ENCODE peak calls at places on chromosomes 3 and 15, in nine cellular contexts. One of them, this sample, is unnamed.

GRCh38 chr15:39283531-39283930 is 297.3 kb upstream of the THBS1 start:
- DNase-seq in DMS 273 treated with DMSO at 0.1 percent for 48 hours: no peak
- DNase-seq in Calu3: no peak
- DNase-seq in activated T-cell treated with anti-CD3 and anti-CD28 coated beads for 1 hour: no peak
- DNase-seq in NCI-H748 treated with DMSO at 0.1 percent for 48 hours: no peak
- DNase-seq in activated CD8-positive, alpha-beta memory T cell treated with anti-CD3 and anti-CD28 coated beads, Interleukin-2, amount 50 U/mL, for 4 hours: no peak
- DNase-seq in Right ventricle myocardium superior: no peak
- DNase-seq in HepG2: no peak
- DNase-seq in GM04503: no peak
- DNase-seq in this sample: no peak

GRCh38 chr3:146326875-146327543 is 76.1 kb upstream of the PLSCR4 start:
- DNase-seq in Calu3: peak
- DNase-seq in HepG2: peak
- DNase-seq in activated T-cell treated with anti-CD3 and anti-CD28 coated beads for 1 hour: no peak
- DNase-seq in GM04503: peak
- DNase-seq in DMS 273 treated with DMSO at 0.1 percent for 48 hours: peak
- DNase-seq in activated CD8-positive, alpha-beta memory T cell treated with anti-CD3 and anti-CD28 coated beads, Interleukin-2, amount 50 U/mL, for 4 hours: no peak
- DNase-seq in Right ventricle myocardium superior: peak
- DNase-seq in NCI-H748 treated with DMSO at 0.1 percent for 48 hours: peak
- DNase-seq in this sample: peak

GRCh38 chr15:76642671-76643070 is 262.5 kb downstream of the SCAPER start:
- DNase-seq in HepG2: no peak
- DNase-seq in NCI-H748 treated with DMSO at 0.1 percent for 48 hours: no peak
- DNase-seq in DMS 273 treated with DMSO at 0.1 percent for 48 hours: no peak
- DNase-seq in Calu3: no peak
- DNase-seq in GM04503: no peak
- DNase-seq in Right ventricle myocardium superior: no peak
- DNase-seq in activated CD8-positive, alpha-beta memory T cell treated with anti-CD3 and anti-CD28 coated beads, Interleukin-2, amount 50 U/mL, for 4 hours: no peak
- DNase-seq in activated T-cell treated with anti-CD3 and anti-CD28 coated beads for 1 hour: no peak
- DNase-seq in this sample: no peak

GRCh38 chr3:8473990-8474389 is 27.6 kb upstream of the LMCD1 start:
- DNase-seq in HepG2: no peak
- DNase-seq in NCI-H748 treated with DMSO at 0.1 percent for 48 hours: no peak
- DNase-seq in activated T-cell treated with anti-CD3 and anti-CD28 coated beads for 1 hour: no peak
- DNase-seq in activated CD8-positive, alpha-beta memory T cell treated with anti-CD3 and anti-CD28 coated beads, Interleukin-2, amount 50 U/mL, for 4 hours: no peak
- DNase-seq in DMS 273 treated with DMSO at 0.1 percent for 48 hours: no peak
- DNase-seq in Calu3: no peak
- DNase-seq in Right ventricle myocardium superior: no peak
- DNase-seq in GM04503: no peak
- DNase-seq in this sample: no peak

GRCh38 chr3:94928921-94929320 is 866.1 kb downstream of the NSUN3 start:
- DNase-seq in activated CD8-positive, alpha-beta memory T cell treated with anti-CD3 and anti-CD28 coated beads, Interleukin-2, amount 50 U/mL, for 4 hours: no peak
- DNase-seq in Calu3: peak
- DNase-seq in NCI-H748 treated with DMSO at 0.1 percent for 48 hours: no peak
- DNase-seq in DMS 273 treated with DMSO at 0.1 percent for 48 hours: no peak
- DNase-seq in GM04503: no peak
- DNase-seq in HepG2: peak
- DNase-seq in activated T-cell treated with anti-CD3 and anti-CD28 coated beads for 1 hour: no peak
- DNase-seq in Right ventricle myocardium superior: no peak
- DNase-seq in this sample: peak

GRCh38 chr3:179071161-179071568 is 444 bp downstream of the ZMAT3 start:
- DNase-seq in NCI-H748 treated with DMSO at 0.1 percent for 48 hours: no peak
- DNase-seq in Calu3: no peak
- DNase-seq in HepG2: peak
- DNase-seq in DMS 273 treated with DMSO at 0.1 percent for 48 hours: no peak
- DNase-seq in GM04503: no peak
- DNase-seq in Right ventricle myocardium superior: no peak
- DNase-seq in activated T-cell treated with anti-CD3 and anti-CD28 coated beads for 1 hour: peak
- DNase-seq in activated CD8-positive, alpha-beta memory T cell treated with anti-CD3 and anti-CD28 coated beads, Interleukin-2, amount 50 U/mL, for 4 hours: peak
- DNase-seq in this sample: no peak

GRCh38 chr3:179589143-179589542 is 15.3 kb downstream of the MRPL47 start:
- DNase-seq in GM04503: no peak
- DNase-seq in Right ventricle myocardium superior: no peak
- DNase-seq in activated T-cell treated with anti-CD3 and anti-CD28 coated beads for 1 hour: no peak
- DNase-seq in DMS 273 treated with DMSO at 0.1 percent for 48 hours: no peak
- DNase-seq in Calu3: no peak
- DNase-seq in HepG2: no peak
- DNase-seq in activated CD8-positive, alpha-beta memory T cell treated with anti-CD3 and anti-CD28 coated beads, Interleukin-2, amount 50 U/mL, for 4 hours: no peak
- DNase-seq in NCI-H748 treated with DMSO at 0.1 percent for 48 hours: no peak
- DNase-seq in this sample: no peak

GRCh38 chr3:183394150-183394549 is 34.3 kb downstream of the MCF2L2 start:
- DNase-seq in DMS 273 treated with DMSO at 0.1 percent for 48 hours: no peak
- DNase-seq in activated CD8-positive, alpha-beta memory T cell treated with anti-CD3 and anti-CD28 coated beads, Interleukin-2, amount 50 U/mL, for 4 hours: no peak
- DNase-seq in Calu3: no peak
- DNase-seq in activated T-cell treated with anti-CD3 and anti-CD28 coated beads for 1 hour: no peak
- DNase-seq in NCI-H748 treated with DMSO at 0.1 percent for 48 hours: no peak
- DNase-seq in HepG2: no peak
- DNase-seq in Right ventricle myocardium superior: no peak
- DNase-seq in GM04503: no peak
- DNase-seq in this sample: peak

GRCh38 chr3:185807455-185808068 is 17.3 kb downstream of the IGF2BP2 start:
- DNase-seq in activated CD8-positive, alpha-beta memory T cell treated with anti-CD3 and anti-CD28 coated beads, Interleukin-2, amount 50 U/mL, for 4 hours: no peak
- DNase-seq in Calu3: no peak
- DNase-seq in DMS 273 treated with DMSO at 0.1 percent for 48 hours: no peak
- DNase-seq in GM04503: peak
- DNase-seq in NCI-H748 treated with DMSO at 0.1 percent for 48 hours: no peak
- DNase-seq in activated T-cell treated with anti-CD3 and anti-CD28 coated beads for 1 hour: no peak
- DNase-seq in Right ventricle myocardium superior: no peak
- DNase-seq in HepG2: no peak
- DNase-seq in this sample: no peak

GRCh38 chr15:73338058-73338457 is 30.7 kb downstream of the HCN4 start:
- DNase-seq in DMS 273 treated with DMSO at 0.1 percent for 48 hours: no peak
- DNase-seq in NCI-H748 treated with DMSO at 0.1 percent for 48 hours: no peak
- DNase-seq in activated CD8-positive, alpha-beta memory T cell treated with anti-CD3 and anti-CD28 coated beads, Interleukin-2, amount 50 U/mL, for 4 hours: no peak
- DNase-seq in GM04503: no peak
- DNase-seq in Calu3: no peak
- DNase-seq in Right ventricle myocardium superior: no peak
- DNase-seq in activated T-cell treated with anti-CD3 and anti-CD28 coated beads for 1 hour: no peak
- DNase-seq in HepG2: no peak
- DNase-seq in this sample: no peak

GRCh38 chr3:185270262-185270955 is 16.6 kb upstream of the EHHADH start:
- DNase-seq in GM04503: no peak
- DNase-seq in DMS 273 treated with DMSO at 0.1 percent for 48 hours: peak
- DNase-seq in Right ventricle myocardium superior: no peak
- DNase-seq in HepG2: peak
- DNase-seq in activated CD8-positive, alpha-beta memory T cell treated with anti-CD3 and anti-CD28 coated beads, Interleukin-2, amount 50 U/mL, for 4 hours: no peak
- DNase-seq in activated T-cell treated with anti-CD3 and anti-CD28 coated beads for 1 hour: no peak
- DNase-seq in NCI-H748 treated with DMSO at 0.1 percent for 48 hours: no peak
- DNase-seq in Calu3: peak
- DNase-seq in this sample: peak

GRCh38 chr3:197464794-197465193 is 91.0 kb downstream of the BDH1 start:
- DNase-seq in HepG2: no peak
- DNase-seq in activated CD8-positive, alpha-beta memory T cell treated with anti-CD3 and anti-CD28 coated beads, Interleukin-2, amount 50 U/mL, for 4 hours: no peak
- DNase-seq in activated T-cell treated with anti-CD3 and anti-CD28 coated beads for 1 hour: no peak
- DNase-seq in GM04503: no peak
- DNase-seq in DMS 273 treated with DMSO at 0.1 percent for 48 hours: no peak
- DNase-seq in NCI-H748 treated with DMSO at 0.1 percent for 48 hours: no peak
- DNase-seq in Right ventricle myocardium superior: no peak
- DNase-seq in Calu3: no peak
- DNase-seq in this sample: no peak